ENCODE peak calls at places on chromosomes 3 and 15, in ten cellular contexts. One of them, this sample, is unnamed.

GRCh38 chr3:81947359-81947758 is 185.9 kb upstream of the GBE1 start:
- DNase-seq in T-cell: no peak
- DNase-seq in erythroblast: no peak
- DNase-seq in activated naive CD4-positive, alpha-beta T cell treated with anti-CD3 and anti-CD28 coated beads, Interleukin-2, amount 10 ng/mL, durations not matched to agents 7 days and 5 days: no peak
- DNase-seq in activated CD4-positive, alpha-beta T cell treated with anti-CD3 and anti-CD28 coated beads, Interleukin-2, amount 50 U/mL, for 1 hour: no peak
- DNase-seq in progenitor cell of endocrine pancreas: no peak
- DNase-seq in nucleus accumbens: no peak
- DNase-seq in ELF-1: peak; percentile 83
- DNase-seq in fibroblast of the aortic adventitia: no peak
- DNase-seq in Daoy: peak; percentile 3
- DNase-seq in this sample: no peak

GRCh38 chr15:55998478-55998877 is 5.1 kb upstream of the NEDD4 start:
- DNase-seq in T-cell: no peak
- DNase-seq in erythroblast: no peak
- DNase-seq in activated naive CD4-positive, alpha-beta T cell treated with anti-CD3 and anti-CD28 coated beads, Interleukin-2, amount 10 ng/mL, durations not matched to agents 7 days and 5 days: no peak
- DNase-seq in activated CD4-positive, alpha-beta T cell treated with anti-CD3 and anti-CD28 coated beads, Interleukin-2, amount 50 U/mL, for 1 hour: no peak
- DNase-seq in progenitor cell of endocrine pancreas: no peak
- DNase-seq in nucleus accumbens: no peak
- DNase-seq in ELF-1: no peak
- DNase-seq in fibroblast of the aortic adventitia: no peak
- DNase-seq in Daoy: no peak
- DNase-seq in this sample: no peak

GRCh38 chr3:100650651-100651611 is 41.5 kb downstream of the ADGRG7 start:
- DNase-seq in T-cell: no peak
- DNase-seq in erythroblast: peak; percentile 3
- DNase-seq in activated naive CD4-positive, alpha-beta T cell treated with anti-CD3 and anti-CD28 coated beads, Interleukin-2, amount 10 ng/mL, durations not matched to agents 7 days and 5 days: peak; percentile 40
- DNase-seq in activated CD4-positive, alpha-beta T cell treated with anti-CD3 and anti-CD28 coated beads, Interleukin-2, amount 50 U/mL, for 1 hour: no peak
- DNase-seq in progenitor cell of endocrine pancreas: no peak
- DNase-seq in nucleus accumbens: no peak
- DNase-seq in ELF-1: no peak
- DNase-seq in fibroblast of the aortic adventitia: peak; percentile 61
- DNase-seq in Daoy: peak; percentile 43
- DNase-seq in this sample: peak; percentile 22

GRCh38 chr3:53890726-53891499 is 746 bp downstream of the SELENOK start:
- DNase-seq in T-cell: peak; percentile 73
- DNase-seq in erythroblast: peak; percentile 91
- DNase-seq in activated naive CD4-positive, alpha-beta T cell treated with anti-CD3 and anti-CD28 coated beads, Interleukin-2, amount 10 ng/mL, durations not matched to agents 7 days and 5 days: peak; percentile 73
- DNase-seq in activated CD4-positive, alpha-beta T cell treated with anti-CD3 and anti-CD28 coated beads, Interleukin-2, amount 50 U/mL, for 1 hour: peak; percentile 62
- DNase-seq in progenitor cell of endocrine pancreas: no peak
- DNase-seq in nucleus accumbens: no peak
- DNase-seq in ELF-1: peak; percentile 58
- DNase-seq in fibroblast of the aortic adventitia: peak; percentile 47
- DNase-seq in Daoy: no peak
- DNase-seq in this sample: peak; percentile 66

GRCh38 chr15:75982468-75982867 is 29.8 kb downstream of the NRG4 start:
- DNase-seq in T-cell: no peak
- DNase-seq in erythroblast: no peak
- DNase-seq in activated naive CD4-positive, alpha-beta T cell treated with anti-CD3 and anti-CD28 coated beads, Interleukin-2, amount 10 ng/mL, durations not matched to agents 7 days and 5 days: no peak
- DNase-seq in activated CD4-positive, alpha-beta T cell treated with anti-CD3 and anti-CD28 coated beads, Interleukin-2, amount 50 U/mL, for 1 hour: no peak
- DNase-seq in progenitor cell of endocrine pancreas: no peak
- DNase-seq in nucleus accumbens: no peak
- DNase-seq in ELF-1: peak; percentile 70
- DNase-seq in fibroblast of the aortic adventitia: no peak
- DNase-seq in Daoy: no peak
- DNase-seq in this sample: no peak

GRCh38 chr3:145972851-145973250 is 188.1 kb downstream of the PLOD2 start:
- DNase-seq in T-cell: no peak
- DNase-seq in erythroblast: no peak
- DNase-seq in activated naive CD4-positive, alpha-beta T cell treated with anti-CD3 and anti-CD28 coated beads, Interleukin-2, amount 10 ng/mL, durations not matched to agents 7 days and 5 days: no peak
- DNase-seq in activated CD4-positive, alpha-beta T cell treated with anti-CD3 and anti-CD28 coated beads, Interleukin-2, amount 50 U/mL, for 1 hour: no peak
- DNase-seq in progenitor cell of endocrine pancreas: no peak
- DNase-seq in nucleus accumbens: no peak
- DNase-seq in ELF-1: no peak
- DNase-seq in fibroblast of the aortic adventitia: no peak
- DNase-seq in Daoy: no peak
- DNase-seq in this sample: no peak

GRCh38 chr3:122682016-122682374 is 1.4 kb downstream of the PARP14 start:
- DNase-seq in T-cell: no peak
- DNase-seq in erythroblast: no peak
- DNase-seq in activated naive CD4-positive, alpha-beta T cell treated with anti-CD3 and anti-CD28 coated beads, Interleukin-2, amount 10 ng/mL, durations not matched to agents 7 days and 5 days: no peak
- DNase-seq in activated CD4-positive, alpha-beta T cell treated with anti-CD3 and anti-CD28 coated beads, Interleukin-2, amount 50 U/mL, for 1 hour: no peak
- DNase-seq in progenitor cell of endocrine pancreas: no peak
- DNase-seq in nucleus accumbens: no peak
- DNase-seq in ELF-1: no peak
- DNase-seq in fibroblast of the aortic adventitia: no peak
- DNase-seq in Daoy: no peak
- DNase-seq in this sample: no peak

GRCh38 chr15:56736308-56736707 is 3.0 kb upstream of the ZNF280D start:
- DNase-seq in T-cell: no peak
- DNase-seq in erythroblast: no peak
- DNase-seq in activated naive CD4-positive, alpha-beta T cell treated with anti-CD3 and anti-CD28 coated beads, Interleukin-2, amount 10 ng/mL, durations not matched to agents 7 days and 5 days: no peak
- DNase-seq in activated CD4-positive, alpha-beta T cell treated with anti-CD3 and anti-CD28 coated beads, Interleukin-2, amount 50 U/mL, for 1 hour: no peak
- DNase-seq in progenitor cell of endocrine pancreas: no peak
- DNase-seq in nucleus accumbens: no peak
- DNase-seq in ELF-1: no peak
- DNase-seq in fibroblast of the aortic adventitia: peak; percentile 61
- DNase-seq in Daoy: peak; percentile 17
- DNase-seq in this sample: no peak

GRCh38 chr3:114893361-114893760 is 253.7 kb downstream of the ZBTB20 start:
- DNase-seq in T-cell: no peak
- DNase-seq in erythroblast: no peak
- DNase-seq in activated naive CD4-positive, alpha-beta T cell treated with anti-CD3 and anti-CD28 coated beads, Interleukin-2, amount 10 ng/mL, durations not matched to agents 7 days and 5 days: no peak
- DNase-seq in activated CD4-positive, alpha-beta T cell treated with anti-CD3 and anti-CD28 coated beads, Interleukin-2, amount 50 U/mL, for 1 hour: no peak
- DNase-seq in progenitor cell of endocrine pancreas: no peak
- DNase-seq in nucleus accumbens: no peak
- DNase-seq in ELF-1: no peak
- DNase-seq in fibroblast of the aortic adventitia: no peak
- DNase-seq in Daoy: no peak
- DNase-seq in this sample: no peak

GRCh38 chr3:188869628-188870027 is 302.1 kb upstream of the TPRG1 start:
- DNase-seq in T-cell: no peak
- DNase-seq in erythroblast: no peak
- DNase-seq in activated naive CD4-positive, alpha-beta T cell treated with anti-CD3 and anti-CD28 coated beads, Interleukin-2, amount 10 ng/mL, durations not matched to agents 7 days and 5 days: no peak
- DNase-seq in activated CD4-positive, alpha-beta T cell treated with anti-CD3 and anti-CD28 coated beads, Interleukin-2, amount 50 U/mL, for 1 hour: no peak
- DNase-seq in progenitor cell of endocrine pancreas: no peak
- DNase-seq in nucleus accumbens: no peak
- DNase-seq in ELF-1: no peak
- DNase-seq in fibroblast of the aortic adventitia: no peak
- DNase-seq in Daoy: no peak
- DNase-seq in this sample: no peak

GRCh38 chr3:52827866-52828376 is 2.6 kb downstream of the ITIH4 start:
- DNase-seq in T-cell: no peak
- DNase-seq in erythroblast: no peak
- DNase-seq in activated naive CD4-positive, alpha-beta T cell treated with anti-CD3 and anti-CD28 coated beads, Interleukin-2, amount 10 ng/mL, durations not matched to agents 7 days and 5 days: no peak
- DNase-seq in activated CD4-positive, alpha-beta T cell treated with anti-CD3 and anti-CD28 coated beads, Interleukin-2, amount 50 U/mL, for 1 hour: no peak
- DNase-seq in progenitor cell of endocrine pancreas: no peak
- DNase-seq in nucleus accumbens: no peak
- DNase-seq in ELF-1: no peak
- DNase-seq in fibroblast of the aortic adventitia: no peak
- DNase-seq in Daoy: no peak
- DNase-seq in this sample: no peak

GRCh38 chr15:68699881-68700394 is 120.8 kb downstream of the ANP32A start:
- DNase-seq in T-cell: no peak
- DNase-seq in erythroblast: no peak
- DNase-seq in activated naive CD4-positive, alpha-beta T cell treated with anti-CD3 and anti-CD28 coated beads, Interleukin-2, amount 10 ng/mL, durations not matched to agents 7 days and 5 days: no peak
- DNase-seq in activated CD4-positive, alpha-beta T cell treated with anti-CD3 and anti-CD28 coated beads, Interleukin-2, amount 50 U/mL, for 1 hour: no peak
- DNase-seq in progenitor cell of endocrine pancreas: no peak
- DNase-seq in nucleus accumbens: peak; percentile 75
- DNase-seq in ELF-1: no peak
- DNase-seq in fibroblast of the aortic adventitia: no peak
- DNase-seq in Daoy: no peak
- DNase-seq in this sample: no peak

GRCh38 chr15:63382966-63383710 is 1.5 kb upstream of the CA12 start:
- DNase-seq in T-cell: no peak
- DNase-seq in erythroblast: no peak
- DNase-seq in activated naive CD4-positive, alpha-beta T cell treated with anti-CD3 and anti-CD28 coated beads, Interleukin-2, amount 10 ng/mL, durations not matched to agents 7 days and 5 days: no peak
- DNase-seq in activated CD4-positive, alpha-beta T cell treated with anti-CD3 and anti-CD28 coated beads, Interleukin-2, amount 50 U/mL, for 1 hour: no peak
- DNase-seq in progenitor cell of endocrine pancreas: no peak
- DNase-seq in nucleus accumbens: no peak
- DNase-seq in ELF-1: peak; percentile 44
- DNase-seq in fibroblast of the aortic adventitia: peak; percentile 38
- DNase-seq in Daoy: no peak
- DNase-seq in this sample: no peak

GRCh38 chr3:43915546-43915945 is 224.8 kb downstream of the ABHD5 start:
- DNase-seq in T-cell: no peak
- DNase-seq in erythroblast: no peak
- DNase-seq in activated naive CD4-positive, alpha-beta T cell treated with anti-CD3 and anti-CD28 coated beads, Interleukin-2, amount 10 ng/mL, durations not matched to agents 7 days and 5 days: no peak
- DNase-seq in activated CD4-positive, alpha-beta T cell treated with anti-CD3 and anti-CD28 coated beads, Interleukin-2, amount 50 U/mL, for 1 hour: no peak
- DNase-seq in progenitor cell of endocrine pancreas: no peak
- DNase-seq in nucleus accumbens: no peak
- DNase-seq in ELF-1: no peak
- DNase-seq in fibroblast of the aortic adventitia: no peak
- DNase-seq in Daoy: no peak
- DNase-seq in this sample: no peak

GRCh38 chr3:95813261-95813660 is 1001.1 kb upstream of the EPHA6 start:
- DNase-seq in T-cell: no peak
- DNase-seq in erythroblast: no peak
- DNase-seq in activated naive CD4-positive, alpha-beta T cell treated with anti-CD3 and anti-CD28 coated beads, Interleukin-2, amount 10 ng/mL, durations not matched to agents 7 days and 5 days: no peak
- DNase-seq in activated CD4-positive, alpha-beta T cell treated with anti-CD3 and anti-CD28 coated beads, Interleukin-2, amount 50 U/mL, for 1 hour: no peak
- DNase-seq in progenitor cell of endocrine pancreas: no peak
- DNase-seq in nucleus accumbens: no peak
- DNase-seq in ELF-1: no peak
- DNase-seq in fibroblast of the aortic adventitia: peak; percentile 17
- DNase-seq in Daoy: no peak
- DNase-seq in this sample: no peak

This sample was measured in activated CD4-positive, alpha-beta memory T cell treated with anti-CD3 and anti-CD28 coated beads, Interleukin-2, amount 10 ng/mL, durations not matched to agents 7 days and 5 days.